ENCODE peak calls at places on chromosomes 5 and 9, in six cellular contexts. U is naive thymus-derived CD4-positive, alpha-beta T cell; S is posterior cingulate gyrus; M is activated CD8-positive, alpha-beta memory T cell treated with anti-CD3 and anti-CD28 coated beads for 1 hour; N is CD8-positive, alpha-beta T cell; E is stimulated activated CD4-positive, alpha-beta T cell treated with anti-CD3 and anti-CD28 coated beads, Interleukin-12 subunit alpha, Interleukin-12 subunit beta, amount 100 ng/mL, for 4 hours. J is an unnamed sample.

GRCh38 chr9:70590264-70590646 is 175.8 kb upstream of the KLF9 start:
- DNase-seq in U (no peak), S (no peak), M (no peak), N (no peak), E (no peak), J (no peak)

GRCh38 chr5:52504584-52505240 is 283.0 kb upstream of the ITGA1 start:
- DNase-seq in U (no peak), S (no peak), M (no peak), N (no peak), E (no peak), J (no peak)

GRCh38 chr5:113693205-113693553 is 179.7 kb downstream of the YTHDC2 start:
- DNase-seq in U (no peak), S (no peak), M (no peak), N (no peak), E (no peak), J (no peak)

GRCh38 chr5:68544091-68544655 is 328.6 kb downstream of the PIK3R1 start:
- DNase-seq in U (no peak), S (no peak), M (no peak), N (no peak), E (no peak), J (no peak)

GRCh38 chr9:130588416-130588815 is 9.0 kb downstream of the FUBP3 start:
- DNase-seq in U (no peak), S (no peak), M (no peak), N (no peak), E (no peak), J (no peak)

GRCh38 chr5:159243385-159243784 is 19.7 kb upstream of the UBLCP1 start:
- DNase-seq in U (no peak), S (no peak), M (no peak), N (no peak), E (no peak), J (no peak)

GRCh38 chr5:156339139-156339841 is 12.3 kb downstream of the SGCD start:
- DNase-seq in U (no peak), S (no peak), M (no peak), N (no peak), E (no peak), J (no peak)

GRCh38 chr9:114694146-114694545 is 12.2 kb upstream of the TEX48 start:
- DNase-seq in U (no peak), S (no peak), M (no peak), N (no peak), E (no peak), J (no peak)

GRCh38 chr5:90477073-90477472 is 2.4 kb downstream of the POLR3G start:
- DNase-seq in U (no peak), S (no peak), M (no peak), N (no peak), E (no peak), J (no peak)

GRCh38 chr9:134413890-134414731 is 87.9 kb downstream of the RXRA start:
- DNase-seq in U (no peak), S (peak), M (no peak), N (no peak), E (no peak), J (no peak)

GRCh38 chr5:95237324-95237723 is 47.6 kb downstream of the MCTP1 start:
- DNase-seq in U (no peak), S (no peak), M (no peak), N (no peak), E (no peak), J (no peak)

GRCh38 chr5:93579561-93580386 is 1.2 kb downstream of the NR2F1-AS1 start:
- DNase-seq in U (no peak), S (peak), M (no peak), N (no peak), E (no peak), J (no peak)

GRCh38 chr5:169791251-169791650 is 154.2 kb downstream of the DOCK2 start:
- DNase-seq in U (no peak), S (no peak), M (no peak), N (no peak), E (no peak), J (no peak)

GRCh38 chr9:86341007-86341491 is 13.2 kb downstream of the TUT7 start:
- DNase-seq in U (no peak), S (no peak), M (no peak), N (no peak), E (no peak), J (no peak)

GRCh38 chr9:3868012-3868411 is 342.2 kb upstream of the RFX3 start:
- DNase-seq in U (no peak), S (no peak), M (no peak), N (no peak), E (no peak), J (no peak)

GRCh38 chr9:111393971-111394370 is 63.9 kb upstream of the OR2K2 start:
- DNase-seq in U (no peak), S (no peak), M (no peak), N (no peak), E (no peak), J (no peak)

GRCh38 chr5:55821731-55822512 is 29.2 kb upstream of the IL31RA start:
- DNase-seq in U (peak), S (no peak), M (no peak), N (no peak), E (no peak), J (no peak)

GRCh38 chr5:6449465-6450158 is 953 bp downstream of the UBE2QL1 start:
- DNase-seq in U (no peak), S (no peak), M (no peak), N (no peak), E (no peak), J (no peak)